ENCODE peak calls at places on chromosomes 2 and 18, in seven cellular contexts. T is A549, A is K562, H is lung, E is kidney, W is body of pancreas, X is mammary epithelial cell. J is an unnamed sample.

GRCh38 chr18:10388380-10388779 is 66.1 kb upstream of the APCDD1 start:
- DNase-seq in A (no peak), X (no peak), T (no peak), H (no peak), W (no peak), E (no peak), J (no peak)

GRCh38 chr18:76449110-76449453 is 46.0 kb downstream of the ZNF516 start:
- DNase-seq in E (no peak), W (no peak), X (no peak), A (no peak), T (no peak), H (no peak), J (no peak)

GRCh38 chr18:63433349-63433866 is 11.1 kb upstream of the VPS4B start:
- DNase-seq in H (no peak), A (no peak), T (no peak), X (no peak), W (no peak), E (no peak), J (no peak)

GRCh38 chr2:151575338-151575737 is 158.9 kb downstream of the NEB start:
- DNase-seq in H (no peak), X (peak), A (no peak), T (no peak), W (no peak), E (no peak), J (no peak)

GRCh38 chr2:204825054-204825453 is 279.8 kb downstream of the PARD3B start:
- DNase-seq in T (no peak), E (no peak), A (no peak), X (no peak), H (no peak), W (no peak), J (no peak)

GRCh38 chr2:216286616-216287231 is 85.6 kb downstream of the MARCHF4 start:
- DNase-seq in E (no peak), H (no peak), W (no peak), A (peak), X (no peak), T (no peak), J (no peak)

GRCh38 chr2:9297807-9298206 is 91.2 kb downstream of the ASAP2 start:
- DNase-seq in H (no peak), T (no peak), A (no peak), E (no peak), W (no peak), X (no peak), J (no peak)

GRCh38 chr18:46070683-46071614 is 1.1 kb downstream of the PSTPIP2 start:
- DNase-seq in E (no peak), H (no peak), X (no peak), W (no peak), T (no peak), A (no peak), J (no peak)

GRCh38 chr18:14089176-14089575 is 43.1 kb downstream of the ZNF519 start:
- DNase-seq in W (no peak), X (no peak), T (no peak), A (no peak), E (no peak), H (no peak), J (no peak)

GRCh38 chr18:78376036-78376435 is 603.6 kb upstream of the SALL3 start:
- DNase-seq in W (no peak), T (no peak), X (no peak), A (no peak), E (no peak), H (no peak), J (no peak)

GRCh38 chr2:236687296-236687955 is 117.8 kb downstream of the ACKR3 start:
- DNase-seq in E (no peak), A (no peak), H (no peak), T (no peak), W (peak), X (no peak), J (no peak)

GRCh38 chr2:25286025-25286400 is 55.7 kb downstream of the DNMT3A start:
- DNase-seq in T (no peak), A (no peak), E (peak), H (no peak), X (no peak), W (no peak), J (peak)

GRCh38 chr2:167355796-167356195 is 467.5 kb downstream of the XIRP2 start:
- DNase-seq in T (no peak), W (no peak), E (no peak), X (no peak), A (no peak), H (no peak), J (no peak)

GRCh38 chr2:40096360-40096759 is 317.3 kb upstream of the THUMPD2 start:
- DNase-seq in H (no peak), E (no peak), X (no peak), T (no peak), A (no peak), W (no peak), J (no peak)

GRCh38 chr2:16487686-16488085 is 177.9 kb downstream of the CYRIA start:
- DNase-seq in X (peak), E (no peak), W (peak), T (peak), H (peak), A (no peak), J (no peak)

GRCh38 chr18:50401888-50402287 is 27.0 kb downstream of the SKA1 start:
- DNase-seq in A (peak), T (peak), X (peak), H (peak), W (peak), E (peak), J (no peak)

GRCh38 chr2:10447300-10448207 is 573 bp downstream of the ODC1 start:
- DNase-seq in E (no peak), W (peak), X (peak), A (peak), T (peak), H (no peak), J (peak)

GRCh38 chr2:42117923-42118758 is 51.0 kb upstream of the EML4 start:
- DNase-seq in H (no peak), E (no peak), W (no peak), X (peak), T (no peak), A (no peak), J (peak)

GRCh38 chr18:23259701-23260661 is 124.7 kb downstream of the CABLES1 start:
- DNase-seq in W (peak), H (peak), T (no peak), X (peak), A (peak), E (peak), J (peak)

GRCh38 chr18:24764766-24765165 is 304.3 kb downstream of the HRH4 start:
- DNase-seq in H (no peak), W (no peak), X (no peak), E (no peak), T (no peak), A (no peak), J (no peak)

GRCh38 chr18:24766376-24766775 is 305.9 kb downstream of the HRH4 start:
- DNase-seq in X (peak), W (no peak), H (no peak), T (no peak), E (no peak), A (no peak), J (no peak)

GRCh38 chr18:24762417-24762816 is 302.0 kb downstream of the HRH4 start:
- DNase-seq in H (no peak), X (no peak), E (no peak), W (no peak), T (no peak), A (no peak), J (no peak)

GRCh38 chr18:24763765-24764548 is 303.5 kb downstream of the HRH4 start:
- DNase-seq in X (peak), W (peak), A (no peak), T (no peak), E (no peak), H (no peak), J (no peak)

GRCh38 chr18:24761765-24762164 is 301.3 kb downstream of the HRH4 start:
- DNase-seq in E (no peak), W (no peak), A (no peak), X (no peak), T (no peak), H (no peak), J (no peak)
- H3K4me3 ChIP-seq in E (no peak), W (no peak), A (no peak), X (no peak), T (no peak), H (no peak), J (no peak)

GRCh38 chr2:85718885-85719487 is 24.8 kb downstream of the GNLY start:
- DNase-seq in A (no peak), E (no peak), H (no peak), T (no peak), W (peak), X (no peak), J (no peak)

GRCh38 chr2:85719609-85720240 is 25.6 kb downstream of the GNLY start:
- DNase-seq in E (no peak), A (no peak), X (no peak), W (no peak), H (no peak), T (no peak), J (no peak)

GRCh38 chr2:85721641-85722040 is 27.5 kb downstream of the GNLY start:
- DNase-seq in A (no peak), X (no peak), T (no peak), E (no peak), H (no peak), W (no peak), J (no peak)

GRCh38 chr2:85722519-85722918 is 28.4 kb downstream of the GNLY start:
- DNase-seq in T (no peak), H (no peak), E (no peak), X (no peak), W (no peak), A (no peak), J (no peak)

GRCh38 chr2:85720533-85720932 is 26.4 kb downstream of the GNLY start:
- DNase-seq in W (no peak), A (no peak), H (no peak), X (no peak), T (no peak), E (no peak), J (no peak)
- H3K27ac ChIP-seq in W (no peak), A (no peak), H (no peak), X (no peak), T (no peak), E (no peak), J (no peak)

GRCh38 chr2:129766159-129766485 is 213.3 kb upstream of the RAB6C start:
- DNase-seq in X (no peak), H (no peak), E (no peak), A (no peak), T (no peak), W (no peak), J (no peak)
- H3K4me3 ChIP-seq in X (no peak), H (no peak), E (no peak), A (no peak), T (no peak), W (no peak), J (no peak)

GRCh38 chr2:118669639-118670038 is 177.8 kb downstream of the EN1 start:
- DNase-seq in E (no peak), A (no peak), H (no peak), X (no peak), T (no peak), W (no peak), J (no peak)
- H3K27ac ChIP-seq in E (no peak), A (no peak), H (no peak), X (no peak), T (peak), W (no peak), J (no peak)

GRCh38 chr2:241038374-241039180 is 40.2 kb downstream of the SNED1 start:
- DNase-seq in X (no peak), E (peak), H (peak), W (no peak), A (no peak), T (no peak), J (no peak)

GRCh38 chr2:241041557-241042158 is 43.2 kb downstream of the SNED1 start:
- DNase-seq in T (no peak), H (no peak), W (no peak), E (no peak), A (no peak), X (no peak), J (peak)

GRCh38 chr2:241039416-241039815 is 41.0 kb downstream of the SNED1 start:
- DNase-seq in T (no peak), H (no peak), X (no peak), A (no peak), W (no peak), E (peak), J (no peak)

GRCh38 chr2:241040811-241041334 is 42.5 kb downstream of the SNED1 start:
- DNase-seq in W (no peak), A (no peak), X (no peak), E (no peak), T (no peak), H (no peak), J (peak)

GRCh38 chr2:241040081-241040803 is 41.8 kb downstream of the SNED1 start:
- DNase-seq in E (peak), X (no peak), W (no peak), H (no peak), A (no peak), T (no peak), J (no peak)
- H3K4me3 ChIP-seq in E (no peak), X (no peak), W (no peak), H (no peak), A (no peak), T (no peak), J (peak)

DNA sequence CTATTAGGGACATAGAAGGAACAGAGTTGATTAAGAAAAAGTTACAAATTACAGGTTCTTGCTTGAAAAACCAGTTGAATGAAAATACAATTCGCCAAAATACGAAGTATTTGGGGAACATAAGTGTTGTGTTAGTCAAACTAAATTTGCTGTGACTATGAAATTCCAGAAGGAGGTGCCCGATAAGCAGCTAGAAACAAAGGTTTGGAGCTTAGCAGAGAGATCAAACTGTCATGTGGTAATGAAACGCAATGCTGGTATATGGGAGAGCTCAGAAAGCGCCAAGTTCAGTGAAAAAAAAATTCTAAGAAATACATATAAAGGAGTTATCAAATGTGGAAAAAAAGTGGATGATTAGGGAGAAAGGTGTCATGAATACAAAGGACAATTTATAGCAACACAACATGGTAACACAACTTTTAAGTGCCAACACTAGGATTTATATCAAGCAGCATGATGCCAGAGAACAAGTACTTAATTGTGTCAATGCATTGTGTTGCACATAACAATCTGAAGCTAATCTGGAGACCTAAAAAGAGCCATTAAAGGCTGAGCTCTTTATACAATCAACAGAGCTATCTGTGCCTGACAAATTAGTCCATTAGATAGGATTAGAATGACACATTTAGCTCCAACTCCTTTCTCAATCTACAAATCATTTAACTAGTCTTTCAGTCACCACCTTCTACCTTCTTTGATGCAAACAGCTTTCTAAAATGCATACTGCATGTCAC is 31.2 kb downstream of the SMAD2 start:
- DNase-seq in T (no peak), E (no peak), X (no peak), A (peak), H (no peak), W (no peak), J (no peak)
- H3K27ac ChIP-seq in T (peak), E (no peak), X (no peak), A (no peak), H (no peak), W (no peak), J (no peak)

GRCh38 chr2:99634234-99634633 is 144.4 kb upstream of the REV1 start:
- DNase-seq in X (no peak), T (no peak), H (no peak), A (no peak), W (no peak), E (no peak), J (peak)
- H3K4me3 ChIP-seq in X (no peak), T (no peak), H (no peak), A (no peak), W (no peak), E (no peak), J (peak)

GRCh38 chr2:65070172-65070830 is 14.1 kb downstream of the CEP68 start:
- DNase-seq in H (no peak), W (no peak), E (no peak), A (no peak), X (peak), T (no peak), J (peak)

GRCh38 chr2:65064728-65065552 is 8.7 kb downstream of the CEP68 start:
- DNase-seq in W (peak), H (peak), E (no peak), T (peak), X (peak), A (peak), J (peak)

GRCh38 chr2:65069425-65069824 is 13.2 kb downstream of the CEP68 start:
- DNase-seq in W (no peak), T (no peak), E (no peak), H (no peak), X (no peak), A (no peak), J (no peak)

GRCh38 chr2:65070856-65071255 is 14.6 kb downstream of the CEP68 start:
- DNase-seq in E (no peak), A (no peak), T (no peak), X (no peak), W (no peak), H (no peak), J (no peak)

DNA sequence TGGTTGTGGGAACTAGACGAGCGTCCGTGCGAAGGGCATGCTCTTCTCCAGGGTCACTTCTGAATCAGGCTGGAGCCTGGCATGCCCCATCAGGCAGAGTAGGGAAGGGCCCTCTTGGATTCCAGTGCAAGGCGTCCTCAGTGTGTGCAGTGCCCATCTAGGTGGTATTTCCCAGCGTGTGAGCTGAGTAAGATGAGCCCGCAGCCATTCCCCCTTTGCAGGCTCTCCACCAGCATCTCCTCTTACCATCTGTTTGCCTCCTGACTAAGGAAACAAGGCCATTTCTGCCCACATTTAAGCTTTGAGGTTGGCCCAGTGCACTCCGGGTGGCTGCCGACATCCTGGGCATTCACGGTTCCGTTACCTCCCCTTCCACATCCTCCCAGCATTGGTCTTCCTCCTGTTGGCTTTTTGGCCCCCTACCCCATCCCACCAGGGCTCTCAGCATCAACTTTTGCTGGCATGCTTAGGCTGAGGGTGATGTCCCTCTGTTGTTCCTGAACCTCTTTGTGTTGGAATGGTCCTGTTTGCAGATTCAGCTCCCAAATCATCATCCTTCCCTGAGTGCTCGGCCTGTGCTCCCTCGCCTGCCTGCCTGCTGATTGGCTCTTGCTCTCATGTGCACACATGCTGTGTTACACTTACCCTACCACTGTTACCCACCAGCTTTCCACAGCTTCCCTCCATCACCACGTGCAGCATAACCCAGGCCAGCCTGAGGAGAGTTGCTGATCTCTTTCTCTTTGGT is 11.8 kb downstream of the CEP68 start:
- DNase-seq in X (no peak), W (no peak), H (no peak), A (no peak), E (no peak), T (no peak), J (no peak)
- H3K27ac ChIP-seq in X (no peak), W (no peak), H (peak), A (no peak), E (no peak), T (peak), J (peak)

J was measured in OCI-LY7.